ENCODE peak calls at places on chromosomes 3 and 15, in five cellular contexts. One of them, this sample, is unnamed.

GRCh38 chr15:39416258-39416657 is 164.6 kb upstream of the THBS1 start:
- DNase-seq in adrenal gland: no peak
- DNase-seq in heart left ventricle: no peak
- DNase-seq in HepG2: no peak
- DNase-seq in transverse colon: no peak
- DNase-seq in this sample: no peak

GRCh38 chr3:38133557-38134405 is 3.1 kb downstream of the ACAA1 start:
- DNase-seq in transverse colon: peak; percentile 46
- DNase-seq in heart left ventricle: no peak
- DNase-seq in HepG2: peak; percentile 99
- DNase-seq in adrenal gland: no peak
- DNase-seq in this sample: no peak

GRCh38 chr3:50370594-50370993 is 11.3 kb upstream of the TMEM115 start:
- DNase-seq in adrenal gland: no peak
- DNase-seq in HepG2: no peak
- DNase-seq in transverse colon: no peak
- DNase-seq in heart left ventricle: no peak
- DNase-seq in this sample: no peak

GRCh38 chr3:72299321-72299802 is 514.4 kb upstream of the PROK2 start:
- DNase-seq in transverse colon: no peak
- DNase-seq in heart left ventricle: no peak
- DNase-seq in adrenal gland: no peak
- DNase-seq in HepG2: no peak
- DNase-seq in this sample: no peak

GRCh38 chr15:98647774-98648653 is at the start of gene IGF1R:
- DNase-seq in adrenal gland: peak; percentile 85
- DNase-seq in transverse colon: peak; percentile 88
- DNase-seq in HepG2: peak; percentile 80
- DNase-seq in heart left ventricle: peak; percentile 89
- DNase-seq in this sample: peak; percentile 74

GRCh38 chr3:132145833-132146232 is 111.0 kb upstream of the CPNE4 start:
- DNase-seq in HepG2: no peak
- DNase-seq in adrenal gland: no peak
- DNase-seq in heart left ventricle: no peak
- DNase-seq in transverse colon: no peak
- DNase-seq in this sample: no peak

GRCh38 chr3:51702156-51702555 is 4.7 kb upstream of the GRM2 start:
- DNase-seq in transverse colon: no peak
- DNase-seq in HepG2: no peak
- DNase-seq in adrenal gland: no peak
- DNase-seq in heart left ventricle: no peak
- DNase-seq in this sample: no peak

GRCh38 chr3:40876496-40876895 is 322.8 kb upstream of the CTNNB1 start:
- DNase-seq in heart left ventricle: no peak
- DNase-seq in transverse colon: no peak
- DNase-seq in adrenal gland: no peak
- DNase-seq in HepG2: peak; percentile 33
- DNase-seq in this sample: no peak

GRCh38 chr3:43769097-43769470 is 78.3 kb downstream of the ABHD5 start:
- DNase-seq in adrenal gland: no peak
- DNase-seq in transverse colon: no peak
- DNase-seq in HepG2: no peak
- DNase-seq in heart left ventricle: no peak
- DNase-seq in this sample: no peak
- H3K4me3 ChIP-seq in adrenal gland: no peak overlapping the region
- H3K4me3 ChIP-seq in transverse colon: no peak overlapping the region
- H3K4me3 ChIP-seq in HepG2: no peak overlapping the region
- H3K4me3 ChIP-seq in heart left ventricle: peak overlapping the region; percentile 35
- H3K4me3 ChIP-seq in this sample: no peak overlapping the region

GRCh38 chr15:88337993-88338392 is 81.5 kb upstream of the NTRK3 start:
- DNase-seq in adrenal gland: no peak
- DNase-seq in HepG2: no peak
- DNase-seq in transverse colon: no peak
- DNase-seq in heart left ventricle: no peak
- DNase-seq in this sample: no peak
- TF ChIP-seq CTCF in adrenal gland: no peak
- TF ChIP-seq CTCF in HepG2: no peak
- TF ChIP-seq CTCF in transverse colon: no peak
- TF ChIP-seq CTCF in heart left ventricle: no peak
- TF ChIP-seq CTCF in this sample: no peak

GRCh38 chr3:57257678-57258077 is 30.1 kb downstream of the APPL1 start:
- DNase-seq in HepG2: no peak
- DNase-seq in adrenal gland: no peak
- DNase-seq in transverse colon: no peak
- DNase-seq in heart left ventricle: no peak
- DNase-seq in this sample: no peak

GRCh38 chr3:57256844-57257243 is 29.3 kb downstream of the APPL1 start:
- DNase-seq in heart left ventricle: peak; percentile 31
- DNase-seq in transverse colon: no peak
- DNase-seq in adrenal gland: no peak
- DNase-seq in HepG2: no peak
- DNase-seq in this sample: no peak

GRCh38 chr3:57252404-57252803 is 24.9 kb downstream of the APPL1 start:
- DNase-seq in heart left ventricle: no peak
- DNase-seq in transverse colon: no peak
- DNase-seq in adrenal gland: no peak
- DNase-seq in HepG2: no peak
- DNase-seq in this sample: no peak
- TF ChIP-seq POLR2A in heart left ventricle: no peak
- TF ChIP-seq POLR2A in transverse colon: no peak
- TF ChIP-seq POLR2A in adrenal gland: no peak
- TF ChIP-seq POLR2A in HepG2: no peak
- TF ChIP-seq POLR2A in this sample: no peak

GRCh38 chr3:27715454-27715806 is 6.7 kb downstream of the EOMES start:
- DNase-seq in transverse colon: no peak
- DNase-seq in HepG2: no peak
- DNase-seq in adrenal gland: no peak
- DNase-seq in heart left ventricle: no peak
- DNase-seq in this sample: no peak
- H3K4me3 ChIP-seq in transverse colon: no peak overlapping the region
- H3K4me3 ChIP-seq in HepG2: no peak overlapping the region
- H3K4me3 ChIP-seq in adrenal gland: no peak overlapping the region
- H3K4me3 ChIP-seq in heart left ventricle: no peak overlapping the region
- H3K4me3 ChIP-seq in this sample: no peak overlapping the region